ENCODE peak calls at places on chromosomes 2 and 18, in eight cellular contexts. F, J, K, P, Z, M, W and T are unnamed samples.

GRCh38 chr2:207630491-207630890 is 5.3 kb upstream of the METTL21A start:
- DNase-seq in K (no peak), F (no peak), W (no peak), M (no peak), J (no peak), Z (no peak), P (no peak), T (no peak)

GRCh38 chr2:69535739-69536374 is 98.6 kb upstream of the NFU1 start:
- DNase-seq in F (no peak), W (no peak), Z (no peak), M (no peak), K (no peak), P (no peak), J (no peak), T (no peak)

GRCh38 chr2:9240745-9241144 is 34.1 kb downstream of the ASAP2 start:
- DNase-seq in W (no peak), P (no peak), Z (no peak), K (no peak), F (no peak), M (no peak), J (no peak), T (no peak)

GRCh38 chr2:202780514-202781021 is 91.0 kb downstream of the ICA1L start:
- DNase-seq in J (no peak), W (peak), F (no peak), M (peak), K (no peak), Z (peak), P (no peak), T (peak)

GRCh38 chr18:22900558-22901183 is 32.5 kb upstream of the RBBP8 start:
- DNase-seq in Z (no peak), K (no peak), J (no peak), P (no peak), M (no peak), W (no peak), F (no peak), T (no peak)

GRCh38 chr2:40202798-40203400 is 249.0 kb downstream of the SLC8A1 start:
- DNase-seq in J (no peak), Z (no peak), W (no peak), K (no peak), P (no peak), F (no peak), M (peak), T (peak)

GRCh38 chr2:30026091-30027055 is 105.0 kb upstream of the ALK start:
- DNase-seq in Z (peak), M (peak), J (peak), F (no peak), P (no peak), W (no peak), K (no peak), T (peak)

GRCh38 chr2:232137748-232138147 is 176.2 kb downstream of the DIS3L2 start:
- DNase-seq in P (peak), W (no peak), K (no peak), F (no peak), Z (no peak), M (no peak), J (no peak), T (no peak)

GRCh38 chr2:184067502-184067901 is 530.8 kb upstream of the ZNF804A start:
- DNase-seq in F (no peak), Z (no peak), M (peak), K (no peak), W (no peak), J (no peak), P (no peak), T (no peak)

GRCh38 chr2:56473524-56473923 is 289.7 kb downstream of the CCDC85A start:
- DNase-seq in J (no peak), Z (no peak), K (no peak), P (no peak), M (peak), W (no peak), F (no peak), T (no peak)

GRCh38 chr2:2698182-2699116 is 367.4 kb upstream of the MYT1L start:
- DNase-seq in P (no peak), M (peak), F (no peak), Z (no peak), W (no peak), J (no peak), K (peak), T (no peak)

GRCh38 chr2:233419626-233420431 is 65.5 kb downstream of the DGKD start:
- DNase-seq in W (peak), P (no peak), K (no peak), Z (no peak), J (no peak), M (no peak), F (no peak), T (no peak)

GRCh38 chr2:237980751-237981150 is 13.9 kb downstream of the UBE2F start:
- DNase-seq in Z (no peak), F (no peak), K (no peak), P (no peak), W (no peak), J (no peak), M (no peak), T (no peak)

GRCh38 chr2:222960126-222960525 is 91.9 kb upstream of the KCNE4 start:
- DNase-seq in F (no peak), Z (peak), K (no peak), W (no peak), M (peak), J (no peak), P (no peak), T (peak)

GRCh38 chr2:127887452-127888219 is 1.9 kb upstream of the AMMECR1L start:
- DNase-seq in J (no peak), W (no peak), K (no peak), F (no peak), M (no peak), P (no peak), Z (no peak), T (peak)

GRCh38 chr2:20612835-20613341 is 38.0 kb downstream of the HS1BP3 start:
- DNase-seq in M (no peak), K (no peak), F (no peak), P (no peak), Z (no peak), J (no peak), W (no peak), T (no peak)

GRCh38 chr2:41142463-41142862 is 690.6 kb upstream of the SLC8A1 start:
- DNase-seq in J (no peak), M (no peak), F (no peak), W (no peak), P (no peak), Z (no peak), K (no peak), T (no peak)

GRCh38 chr2:85175369-85176299 is 42.4 kb downstream of the TCF7L1 start:
- DNase-seq in J (no peak), M (no peak), P (no peak), W (no peak), F (no peak), Z (no peak), K (peak), T (peak)

GRCh38 chr2:71856709-71857525 is 290.7 kb downstream of the CYP26B1 start:
- DNase-seq in W (no peak), P (no peak), M (peak), Z (no peak), K (no peak), J (no peak), F (no peak), T (no peak)

GRCh38 chr2:127053731-127054603 is 53.0 kb downstream of the BIN1 start:
- DNase-seq in P (no peak), Z (no peak), J (no peak), M (no peak), K (no peak), F (no peak), W (no peak), T (peak)

GRCh38 chr18:8450013-8450412 is 159.2 kb upstream of the RAB12 start:
- DNase-seq in J (no peak), F (no peak), M (peak), Z (no peak), K (no peak), P (no peak), W (no peak), T (peak)

GRCh38 chr2:239388236-239389151 is 12.3 kb downstream of the HDAC4 start:
- DNase-seq in P (no peak), Z (no peak), J (no peak), F (no peak), W (no peak), M (no peak), K (no peak), T (no peak)

GRCh38 chr2:43196773-43197567 is 29.4 kb downstream of the ZFP36L2 start:
- DNase-seq in K (no peak), W (peak), F (no peak), M (no peak), P (no peak), J (no peak), Z (no peak), T (no peak)

GRCh38 chr2:26606847-26607190 is 34.3 kb downstream of the CIB4 start:
- DNase-seq in M (no peak), W (no peak), J (no peak), Z (no peak), P (no peak), F (no peak), K (no peak), T (no peak)

GRCh38 chr2:41510108-41510507 is 537.7 kb upstream of the PKDCC start:
- DNase-seq in W (no peak), Z (no peak), J (no peak), F (no peak), P (no peak), M (no peak), K (no peak), T (no peak)